ENCODE peak calls at places on chromosomes 11 and 22, in nine cellular contexts. Y, I, X, W, J, C, A, U and B are unnamed samples.

GRCh38 chr11:63444181-63444580 is 46.8 kb downstream of the PLAAT5 start:
- DNase-seq in A (no peak), U (no peak), C (no peak), J (no peak), I (no peak), W (no peak), Y (no peak), X (no peak), B (no peak)

GRCh38 chr11:118434123-118434552 is 2.2 kb upstream of the KMT2A start:
- DNase-seq in X (no peak), J (no peak), Y (no peak), I (peak; percentile 52), W (no peak), A (no peak), U (no peak), C (no peak), B (no peak)

GRCh38 chr11:65454311-65454695 is 31.7 kb downstream of the NEAT1 start:
- DNase-seq in U (no peak), I (no peak), A (no peak), X (no peak), J (no peak), Y (no peak), W (no peak), C (no peak), B (no peak)

GRCh38 chr22:48895831-48896765 is 931.6 kb downstream of the BRD1 start:
- DNase-seq in U (no peak), A (no peak), Y (no peak), W (no peak), X (no peak), I (no peak), C (no peak), J (no peak), B (no peak)

GRCh38 chr22:39332441-39333064 is 13.1 kb upstream of the RPL3 start:
- DNase-seq in C (no peak), U (no peak), I (no peak), Y (no peak), X (no peak), A (no peak), J (no peak), W (peak; percentile 75), B (no peak)

GRCh38 chr22:49674479-49674830 is 153.2 kb downstream of the BRD1 start:
- DNase-seq in J (no peak), W (no peak), A (no peak), I (no peak), C (no peak), U (no peak), Y (no peak), X (no peak), B (no peak)

GRCh38 chr11:64003807-64004589 is 17.8 kb downstream of the OTUB1 start:
- DNase-seq in J (no peak), Y (no peak), I (no peak), X (no peak), U (no peak), W (no peak), A (no peak), C (no peak), B (no peak)

GRCh38 chr22:19844423-19845368 is 10.0 kb downstream of the GNB1L start:
- DNase-seq in J (no peak), X (no peak), Y (no peak), I (peak; percentile 49), U (no peak), W (peak; percentile 4), C (no peak), A (no peak), B (no peak)

GRCh38 chr22:48678171-48679135 is 1149.2 kb downstream of the BRD1 start:
- DNase-seq in W (no peak), U (no peak), A (no peak), I (no peak), X (no peak), C (no peak), J (no peak), Y (no peak), B (no peak)

GRCh38 chr11:95715777-95716241 is 73.8 kb downstream of the FAM76B start:
- DNase-seq in J (peak; percentile 55), X (peak; percentile 24), C (peak; percentile 20), I (no peak), Y (no peak), W (no peak), U (no peak), A (peak; percentile 69), B (no peak)

GRCh38 chr11:102306048-102306575 is 11.2 kb upstream of the BIRC3 start:
- DNase-seq in W (no peak), Y (no peak), U (no peak), X (no peak), A (no peak), I (no peak), C (peak; percentile 40), J (no peak), B (no peak)

GRCh38 chr11:17463795-17464194 is 12.8 kb downstream of the ABCC8 start:
- DNase-seq in W (no peak), C (no peak), I (no peak), J (no peak), Y (no peak), A (no peak), X (no peak), U (no peak), B (no peak)

GRCh38 chr11:61587951-61588695 is 7.2 kb upstream of the SYT7 start:
- DNase-seq in Y (peak; percentile 37), U (no peak), X (peak; percentile 73), J (no peak), C (peak; percentile 63), A (peak; percentile 49), I (peak; percentile 81), W (peak; percentile 66), B (peak; percentile 76)

GRCh38 chr11:124896821-124897391 is 759 bp downstream of the ROBO4 start:
- DNase-seq in J (no peak), I (peak; percentile 37), C (no peak), A (no peak), W (no peak), X (no peak), Y (no peak), U (no peak), B (no peak)

GRCh38 chr11:111419641-111420327 is 40.7 kb upstream of the POU2AF1 start:
- DNase-seq in J (no peak), W (no peak), X (no peak), U (no peak), Y (no peak), I (no peak), A (no peak), C (no peak), B (no peak)

GRCh38 chr22:29938285-29938693 is 55.3 kb downstream of the MTMR3 start:
- DNase-seq in J (no peak), Y (no peak), X (no peak), I (no peak), A (no peak), C (no peak), W (no peak), U (no peak), B (no peak)

GRCh38 chr11:29282088-29282487 is 734.7 kb downstream of the KCNA4 start:
- DNase-seq in C (no peak), Y (no peak), U (peak; percentile 66), X (no peak), J (peak; percentile 96), I (no peak), A (no peak), W (peak; percentile 8), B (no peak)

GRCh38 chr11:4479676-4480075 is 2.8 kb upstream of the OR52K1 start:
- DNase-seq in J (no peak), W (no peak), C (no peak), U (no peak), A (no peak), X (no peak), I (no peak), Y (no peak), B (no peak)

GRCh38 chr11:33310720-33311500 is 53.7 kb downstream of the HIPK3 start:
- DNase-seq in A (no peak), I (no peak), Y (no peak), J (peak; percentile 82), C (no peak), U (no peak), X (no peak), W (no peak), B (peak; percentile 59)

GRCh38 chr22:35403356-35403755 is 3.4 kb downstream of the MCM5 start:
- DNase-seq in C (no peak), W (no peak), I (no peak), A (no peak), X (no peak), Y (no peak), U (no peak), J (no peak), B (no peak)

GRCh38 chr22:36900880-36901279 is 12.5 kb upstream of the CSF2RB start:
- DNase-seq in Y (no peak), W (no peak), U (no peak), X (no peak), I (no peak), C (no peak), J (no peak), A (no peak), B (peak; percentile 45)

GRCh38 chr11:96342131-96342970 is 644 bp downstream of the MAML2 start:
- DNase-seq in W (peak; percentile 55), J (no peak), I (no peak), X (no peak), A (no peak), C (no peak), Y (no peak), U (no peak), B (peak; percentile 57)

GRCh38 chr11:57566564-57567209 is 785 bp downstream of the UBE2L6 start:
- DNase-seq in A (no peak), X (peak; percentile 24), W (no peak), U (no peak), Y (no peak), I (peak; percentile 58), J (no peak), C (no peak), B (no peak)